ENCODE peak calls at places on chromosomes 6 and 20, in seven cellular contexts. B is NCI-H1105; V is stimulated activated CD8-positive, alpha-beta memory T cell treated with anti-CD3 and anti-CD28 coated beads, Interleukin-2, amount 100 ng/mL, for 1 hour; Y is stimulated activated CD4-positive, alpha-beta T cell treated with anti-CD3 and anti-CD28 coated beads, TNF-alpha, amount 100 ng/mL, for 4 hours; F is A673; X is MV-4-11; I is HTR-8/SVneo. W is an unnamed sample.
A peak's percentile ranks its signal among the peaks of the same experiment; 100 is the strongest.

GRCh38 chr20:36465109-36466080 is 75.9 kb upstream of the MYL9 start:
- DNase-seq in B (no peak), V (no peak), Y (peak; percentile 23), F (peak; percentile 96), X (peak; percentile 47), I (peak; percentile 83), W (no peak)

GRCh38 chr6:130282234-130282995 is 59.7 kb upstream of the SAMD3 start:
- DNase-seq in B (no peak), V (no peak), Y (no peak), F (peak; percentile 69), X (peak; percentile 40), I (no peak), W (no peak)

GRCh38 chr6:4561773-4562172 is 214.4 kb upstream of the CDYL start:
- DNase-seq in B (no peak), V (no peak), Y (no peak), F (no peak), X (no peak), I (no peak), W (no peak)

GRCh38 chr20:17533396-17533795 is 2.2 kb upstream of the BFSP1 start:
- DNase-seq in B (peak; percentile 22), V (no peak), Y (no peak), F (peak; percentile 94), X (peak; percentile 88), I (peak; percentile 73), W (peak; percentile 87)

GRCh38 chr6:11535801-11536230 is 1.7 kb upstream of the TMEM170B start:
- DNase-seq in B (no peak), V (no peak), Y (no peak), F (peak; percentile 37), X (peak; percentile 22), I (no peak), W (no peak)

GRCh38 chr20:20955837-20956236 is 150.3 kb downstream of the LINC00237 start:
- DNase-seq in B (no peak), V (no peak), Y (no peak), F (no peak), X (no peak), I (no peak), W (no peak)

GRCh38 chr6:35663447-35664235 is 25.1 kb downstream of the FKBP5 start:
- DNase-seq in B (no peak), V (no peak), Y (no peak), F (peak; percentile 88), X (no peak), I (peak; percentile 64), W (no peak)

GRCh38 chr20:40691566-40692239 is 2.7 kb upstream of the MAFB start:
- DNase-seq in B (no peak), V (no peak), Y (no peak), F (no peak), X (no peak), I (no peak), W (no peak)

GRCh38 chr6:30885999-30886896 is 1.9 kb downstream of the DDR1 start:
- DNase-seq in B (peak; percentile 80), V (no peak), Y (no peak), F (peak; percentile 93), X (peak; percentile 3), I (peak; percentile 93), W (peak; percentile 31)

GRCh38 chr6:37960139-37960935 is 140.8 kb downstream of the ZFAND3 start:
- DNase-seq in B (no peak), V (no peak), Y (no peak), F (no peak), X (no peak), I (no peak), W (no peak)

GRCh38 chr20:45111799-45112471 is 3.0 kb downstream of the WFDC5 start:
- DNase-seq in B (no peak), V (no peak), Y (no peak), F (peak; percentile 23), X (no peak), I (no peak), W (no peak)

GRCh38 chr20:36519944-36520343 is 21.4 kb upstream of the MYL9 start:
- DNase-seq in B (no peak), V (no peak), Y (no peak), F (no peak), X (no peak), I (no peak), W (no peak)

GRCh38 chr20:44692932-44693476 is 22.2 kb upstream of the CCN5 start:
- DNase-seq in B (no peak), V (no peak), Y (no peak), F (no peak), X (no peak), I (peak; percentile 100), W (no peak)

GRCh38 chr6:22295145-22295544 is 1.7 kb downstream of the PRL start:
- DNase-seq in B (peak; percentile 91), V (no peak), Y (no peak), F (no peak), X (no peak), I (no peak), W (no peak)

GRCh38 chr6:44116643-44117382 is 10.4 kb downstream of the MRPL14 start:
- DNase-seq in B (no peak), V (no peak), Y (no peak), F (no peak), X (no peak), I (peak; percentile 43), W (no peak)

GRCh38 chr6:31350551-31350950 is 6.4 kb downstream of the HLA-B start:
- DNase-seq in B (no peak), V (no peak), Y (no peak), F (no peak), X (no peak), I (no peak), W (no peak)

GRCh38 chr20:36654506-36654905 is 8.5 kb upstream of the SLA2 start:
- DNase-seq in B (no peak), V (no peak), Y (no peak), F (no peak), X (no peak), I (no peak), W (no peak)

GRCh38 chr6:110573537-110573936 is 97.1 kb upstream of the SLC22A16 start:
- DNase-seq in B (no peak), V (no peak), Y (no peak), F (no peak), X (no peak), I (no peak), W (no peak)

GRCh38 chr6:72776456-72776855 is 154.6 kb downstream of the KCNQ5 start:
- DNase-seq in B (no peak), V (no peak), Y (no peak), F (peak; percentile 45), X (no peak), I (no peak), W (no peak)

GRCh38 chr6:106247293-106247692 is 78.3 kb downstream of the ATG5 start:
- DNase-seq in B (no peak), V (no peak), Y (no peak), F (no peak), X (no peak), I (no peak), W (no peak)

GRCh38 chr20:50635676-50636600 is 55.4 kb downstream of the RIPOR3 start:
- DNase-seq in B (peak; percentile 38), V (no peak), Y (peak; percentile 8), F (peak; percentile 82), X (peak; percentile 14), I (peak; percentile 82), W (peak; percentile 19)

GRCh38 chr20:35039146-35039545 is 53.5 kb downstream of the TRPC4AP start:
- DNase-seq in B (no peak), V (no peak), Y (no peak), F (no peak), X (no peak), I (no peak), W (no peak)

GRCh38 chr6:44634321-44634720 is 246.8 kb downstream of the CDC5L start:
- DNase-seq in B (no peak), V (no peak), Y (no peak), F (no peak), X (no peak), I (no peak), W (no peak)

GRCh38 chr6:25880601-25881000 is 6.6 kb upstream of the SLC17A3 start:
- DNase-seq in B (no peak), V (no peak), Y (no peak), F (no peak), X (no peak), I (no peak), W (no peak)

GRCh38 chr6:159461266-159461665 is 231.8 kb downstream of the SOD2 start:
- DNase-seq in B (no peak), V (no peak), Y (no peak), F (no peak), X (no peak), I (no peak), W (no peak)

GRCh38 chr6:44655368-44656342 is 268.1 kb downstream of the CDC5L start:
- DNase-seq in B (peak; percentile 48), V (peak; percentile 48), Y (peak; percentile 51), F (peak; percentile 84), X (peak; percentile 79), I (peak; percentile 73), W (peak; percentile 7)